ENCODE peak calls at places on chromosome 4, in four cellular contexts. One of them, this sample, is unnamed.
A peak's percentile ranks its signal among the peaks of the same experiment; 100 is the strongest.

GRCh38 chr4:149521611-149522010 is 294.0 kb downstream of the IQCM start:
- DNase-seq in activated CD4-positive, alpha-beta T cell treated with anti-CD3 and anti-CD28 coated beads for 4 hours: no peak
- DNase-seq in transverse colon: peak; percentile 28
- DNase-seq in activated naive CD4-positive, alpha-beta T cell treated with anti-CD3 and anti-CD28 coated beads for 36 hours: no peak
- DNase-seq in this sample: no peak

GRCh38 chr4:180380733-180381132 is 1862.5 kb upstream of the TENM3 start:
- DNase-seq in activated naive CD4-positive, alpha-beta T cell treated with anti-CD3 and anti-CD28 coated beads for 36 hours: peak; percentile 6
- DNase-seq in activated CD4-positive, alpha-beta T cell treated with anti-CD3 and anti-CD28 coated beads for 4 hours: no peak
- DNase-seq in transverse colon: no peak
- DNase-seq in this sample: no peak

GRCh38 chr4:128583753-128584712 is 225.5 kb upstream of the JADE1 start:
- DNase-seq in transverse colon: no peak
- DNase-seq in activated CD4-positive, alpha-beta T cell treated with anti-CD3 and anti-CD28 coated beads for 4 hours: no peak
- DNase-seq in activated naive CD4-positive, alpha-beta T cell treated with anti-CD3 and anti-CD28 coated beads for 36 hours: no peak
- DNase-seq in this sample: no peak

GRCh38 chr4:172147702-172148101 is 334.5 kb downstream of the GALNTL6 start:
- DNase-seq in activated naive CD4-positive, alpha-beta T cell treated with anti-CD3 and anti-CD28 coated beads for 36 hours: no peak
- DNase-seq in activated CD4-positive, alpha-beta T cell treated with anti-CD3 and anti-CD28 coated beads for 4 hours: no peak
- DNase-seq in transverse colon: no peak
- DNase-seq in this sample: no peak

GRCh38 chr4:99574530-99575314 is at the start of gene MTTP:
- DNase-seq in activated CD4-positive, alpha-beta T cell treated with anti-CD3 and anti-CD28 coated beads for 4 hours: no peak
- DNase-seq in transverse colon: no peak
- DNase-seq in activated naive CD4-positive, alpha-beta T cell treated with anti-CD3 and anti-CD28 coated beads for 36 hours: no peak
- DNase-seq in this sample: no peak

GRCh38 chr4:174648859-174649258 is 126.6 kb upstream of the HPGD start:
- DNase-seq in activated CD4-positive, alpha-beta T cell treated with anti-CD3 and anti-CD28 coated beads for 4 hours: no peak
- DNase-seq in transverse colon: no peak
- DNase-seq in activated naive CD4-positive, alpha-beta T cell treated with anti-CD3 and anti-CD28 coated beads for 36 hours: no peak
- DNase-seq in this sample: no peak

GRCh38 chr4:8110071-8110986 is 48.3 kb downstream of the ABLIM2 start:
- DNase-seq in activated CD4-positive, alpha-beta T cell treated with anti-CD3 and anti-CD28 coated beads for 4 hours: no peak
- DNase-seq in transverse colon: no peak
- DNase-seq in activated naive CD4-positive, alpha-beta T cell treated with anti-CD3 and anti-CD28 coated beads for 36 hours: peak; percentile 14
- DNase-seq in this sample: peak; percentile 77

GRCh38 chr4:138727704-138728103 is 287.9 kb upstream of the NOCT start:
- DNase-seq in transverse colon: no peak
- DNase-seq in activated CD4-positive, alpha-beta T cell treated with anti-CD3 and anti-CD28 coated beads for 4 hours: no peak
- DNase-seq in activated naive CD4-positive, alpha-beta T cell treated with anti-CD3 and anti-CD28 coated beads for 36 hours: no peak
- DNase-seq in this sample: no peak

GRCh38 chr4:152342293-152342692 is 193.6 kb downstream of the FBXW7 start:
- DNase-seq in activated naive CD4-positive, alpha-beta T cell treated with anti-CD3 and anti-CD28 coated beads for 36 hours: no peak
- DNase-seq in transverse colon: no peak
- DNase-seq in activated CD4-positive, alpha-beta T cell treated with anti-CD3 and anti-CD28 coated beads for 4 hours: no peak
- DNase-seq in this sample: no peak

GRCh38 chr4:173929921-173930320 is 353.5 kb downstream of the FBXO8 start:
- DNase-seq in activated naive CD4-positive, alpha-beta T cell treated with anti-CD3 and anti-CD28 coated beads for 36 hours: no peak
- DNase-seq in activated CD4-positive, alpha-beta T cell treated with anti-CD3 and anti-CD28 coated beads for 4 hours: no peak
- DNase-seq in transverse colon: no peak
- DNase-seq in this sample: no peak

GRCh38 chr4:169361741-169362140 is 91.0 kb upstream of the SH3RF1 start:
- DNase-seq in activated CD4-positive, alpha-beta T cell treated with anti-CD3 and anti-CD28 coated beads for 4 hours: no peak
- DNase-seq in activated naive CD4-positive, alpha-beta T cell treated with anti-CD3 and anti-CD28 coated beads for 36 hours: no peak
- DNase-seq in transverse colon: no peak
- DNase-seq in this sample: no peak